ENCODE peak calls at places on chromosomes 16 and 17, in four cellular contexts. H is fibroblast of pulmonary artery, D is BJ, R is foreskin fibroblast. Z is an unnamed sample.

GRCh38 chr17:59754547-59754946 is 47.1 kb downstream of the VMP1 start:
- DNase-seq in R (peak; percentile 89), H (peak; percentile 93), D (peak; percentile 77), Z (peak; percentile 99)

GRCh38 chr16:1466968-1467521 is 7.8 kb downstream of the CLCN7 start:
- DNase-seq in D (no peak), H (no peak), R (no peak), Z (no peak)

GRCh38 chr16:77898671-77899211 is 110.4 kb downstream of the VAT1L start:
- DNase-seq in D (no peak), R (peak; percentile 56), H (peak; percentile 17), Z (peak; percentile 53)

GRCh38 chr17:2023692-2024571 is 1.2 kb downstream of the RTN4RL1 start:
- DNase-seq in H (peak; percentile 64), D (no peak), R (no peak), Z (peak; percentile 25)

GRCh38 chr16:87853411-87854052 is 15.8 kb downstream of the SLC7A5 start:
- DNase-seq in D (peak; percentile 80), R (peak; percentile 84), H (peak; percentile 91), Z (peak; percentile 96)

GRCh38 chr17:61487161-61487654 is 35.0 kb downstream of the TBX4 start:
- DNase-seq in D (no peak), R (no peak), H (no peak), Z (no peak)

GRCh38 chr16:8850279-8850885 is 18.4 kb downstream of the CARHSP1 start:
- DNase-seq in D (peak; percentile 31), H (peak; percentile 93), R (peak; percentile 90), Z (peak; percentile 65)

GRCh38 chr16:66590322-66590721 is 11.1 kb downstream of the CMTM2 start:
- DNase-seq in D (no peak), H (no peak), R (no peak), Z (no peak)

GRCh38 chr17:29084476-29085148 is 41.7 kb downstream of the PIPOX start:
- DNase-seq in H (no peak), D (no peak), R (peak; percentile 17), Z (peak; percentile 44)

GRCh38 chr17:8649157-8650118 is 18.9 kb upstream of the MYH10 start:
- DNase-seq in H (peak; percentile 97), D (peak; percentile 98), R (peak; percentile 78), Z (peak; percentile 61)

GRCh38 chr17:17849147-17849820 is 12.5 kb upstream of the SREBF1 start:
- DNase-seq in R (peak; percentile 68), D (no peak), H (peak; percentile 41), Z (peak; percentile 52)

GRCh38 chr17:58329035-58329807 is 626 bp upstream of the TSPOAP1 start:
- DNase-seq in R (no peak), H (no peak), D (no peak), Z (no peak)

GRCh38 chr17:76432712-76433336 is 20.1 kb downstream of the UBE2O start:
- DNase-seq in R (no peak), H (peak; percentile 32), D (no peak), Z (no peak)

GRCh38 chr16:71214771-71215381 is 15.6 kb downstream of the HYDIN start:
- DNase-seq in D (no peak), R (no peak), H (peak; percentile 8), Z (no peak)

GRCh38 chr17:4427505-4427904 is 6.2 kb upstream of the SPNS3 start:
- DNase-seq in H (no peak), R (no peak), D (no peak), Z (no peak)

GRCh38 chr16:10578474-10579316 is 1.7 kb downstream of the EMP2 start:
- DNase-seq in H (no peak), D (no peak), R (no peak), Z (no peak)

DNA sequence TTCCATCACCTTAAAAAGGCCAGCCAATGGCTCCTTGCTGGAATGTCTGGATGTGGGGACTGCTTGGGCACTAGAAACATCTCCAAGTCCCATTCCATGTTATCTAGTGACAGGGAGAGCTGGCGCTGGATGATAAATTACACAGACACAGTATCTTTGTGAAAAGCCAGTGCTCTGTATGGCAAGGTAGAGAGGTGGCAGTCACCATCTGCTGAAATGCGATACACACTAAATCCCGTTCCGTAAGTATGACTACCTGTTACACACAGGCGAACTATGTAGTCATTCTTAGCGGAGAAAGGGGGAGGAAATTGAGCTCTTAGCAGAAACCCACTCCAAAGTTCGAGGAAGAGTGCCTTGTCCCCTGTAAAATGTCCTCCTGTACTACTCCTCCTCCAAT is 81.0 kb upstream of the MYOCD start:
- DNase-seq in D (no peak), H (no peak), R (no peak), Z (no peak)
- H3K4me3 ChIP-seq in D (no peak overlapping the region), H (no peak overlapping the region), R (no peak overlapping the region), Z (no peak overlapping the region)

GRCh38 chr16:83392743-83393142 is 415.0 kb upstream of the HSBP1 start:
- DNase-seq in H (no peak), D (no peak), R (no peak), Z (no peak)

GRCh38 chr16:83390759-83391158 is 417.0 kb upstream of the HSBP1 start:
- DNase-seq in H (no peak), D (no peak), R (no peak), Z (no peak)

GRCh38 chr16:83397601-83398000 is 410.2 kb upstream of the HSBP1 start:
- DNase-seq in D (no peak), H (peak; percentile 2), R (no peak), Z (no peak)

GRCh38 chr16:83389751-83390150 is 418.0 kb upstream of the HSBP1 start:
- DNase-seq in H (peak; percentile 3), D (no peak), R (no peak), Z (no peak)

DNA sequence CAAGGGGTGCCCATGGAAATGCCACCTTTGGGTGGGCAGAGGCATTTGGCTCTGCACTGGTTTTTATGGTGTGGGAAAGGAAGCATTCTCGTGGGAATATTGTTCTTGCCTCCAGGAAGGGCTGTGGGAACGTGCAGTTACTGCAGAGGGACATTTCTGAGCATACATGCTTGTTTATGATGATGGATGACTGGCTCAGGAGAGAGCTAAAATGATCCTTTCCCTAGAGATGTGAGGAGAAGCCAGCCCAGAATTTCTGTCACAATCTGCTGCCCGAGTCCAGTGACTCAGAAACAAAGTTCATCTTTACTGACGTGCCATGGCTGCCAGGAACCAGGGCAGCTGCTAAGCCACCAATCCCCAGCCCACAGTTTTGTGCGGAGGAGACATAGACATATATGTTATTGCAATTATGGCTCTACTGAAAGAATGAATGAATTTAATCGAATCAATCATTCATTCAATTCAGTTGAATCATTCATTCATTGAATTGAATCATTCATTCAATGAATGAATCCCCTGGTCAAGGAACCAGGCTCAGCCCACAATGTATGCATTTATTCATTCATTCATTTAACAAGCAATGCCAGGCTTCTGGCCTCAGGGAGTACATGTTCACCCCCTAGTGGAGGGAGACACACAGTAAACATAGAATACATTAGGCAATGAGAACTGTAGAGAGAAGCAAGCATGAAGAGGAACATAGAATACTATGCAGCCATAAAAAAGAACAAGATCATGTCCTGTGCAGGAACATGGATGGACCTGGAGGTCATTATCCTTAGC is 414.4 kb upstream of the HSBP1 start:
- DNase-seq in R (peak; percentile 19), D (no peak), H (peak; percentile 39), Z (no peak)
- TF ChIP-seq CTCF in R (no peak), D (peak; percentile 6), H (peak; percentile 45), Z (peak; percentile 22)

DNA sequence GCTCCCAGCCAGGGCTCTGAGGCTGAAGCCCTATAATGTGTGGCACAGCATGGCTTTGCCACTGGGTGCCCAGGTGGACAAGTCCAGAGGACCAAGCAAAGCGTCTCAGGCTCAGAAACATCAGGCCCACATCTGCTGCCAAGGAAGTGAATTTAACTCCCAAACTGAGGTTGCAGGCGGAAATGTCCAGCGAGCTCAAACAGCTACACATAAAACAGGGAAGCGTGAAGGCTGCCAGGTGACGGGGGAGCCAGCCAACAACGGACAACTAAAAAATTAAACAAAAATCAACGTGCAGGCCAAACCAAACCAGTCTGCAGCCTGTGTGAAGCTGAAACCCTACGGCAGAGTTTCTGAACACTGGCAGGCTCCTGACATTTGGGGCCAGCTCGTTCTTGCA is 2.5 kb downstream of the TK1 start:
- DNase-seq in R (no peak), H (no peak), D (no peak), Z (no peak)
- H3K4me3 ChIP-seq in R (no peak overlapping the region), H (no peak overlapping the region), D (no peak overlapping the region), Z (no peak overlapping the region)

GRCh38 chr17:38667099-38667786 is 7.5 kb downstream of the EPOP start:
- DNase-seq in R (peak; percentile 45), H (peak; percentile 81), D (no peak), Z (peak; percentile 68)

GRCh38 chr17:38663964-38664644 is 10.7 kb downstream of the EPOP start:
- DNase-seq in H (no peak), D (no peak), R (no peak), Z (no peak)

GRCh38 chr17:38669520-38669919 is 5.2 kb downstream of the EPOP start:
- DNase-seq in H (no peak), D (no peak), R (no peak), Z (no peak)

GRCh38 chr17:38671939-38672720 is 2.6 kb downstream of the EPOP start:
- DNase-seq in D (no peak), R (no peak), H (no peak), Z (no peak)

GRCh38 chr17:38667787-38668122 is 7.0 kb downstream of the EPOP start:
- DNase-seq in H (no peak), D (no peak), R (no peak), Z (no peak)
- TF ChIP-seq CTCF in H (no peak), D (no peak), R (no peak), Z (no peak)

DNA sequence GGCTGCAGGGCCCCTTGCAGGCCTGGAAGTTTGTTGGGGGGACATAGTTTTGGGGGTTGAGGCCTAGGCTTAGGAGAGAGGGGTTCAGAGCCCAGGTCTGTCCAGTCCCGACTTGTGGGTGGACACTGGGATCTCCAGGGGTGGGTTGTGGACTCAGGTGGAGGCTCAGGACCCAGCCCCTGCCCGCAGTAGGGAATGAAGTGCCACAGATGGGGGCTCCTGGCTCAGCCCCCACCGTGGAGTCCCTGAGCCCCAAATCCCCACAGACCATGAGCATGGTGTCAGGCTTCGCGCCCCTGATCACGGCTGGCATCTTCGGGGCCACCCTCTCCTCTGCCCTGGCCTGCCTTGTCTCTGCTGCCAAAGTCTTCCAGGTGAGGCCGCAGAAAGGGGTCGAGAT is 14.3 kb downstream of the SLC12A3 start:
- DNase-seq in R (no peak), D (no peak), H (no peak), Z (no peak)
- H3K4me3 ChIP-seq in R (no peak overlapping the region), D (no peak overlapping the region), H (no peak overlapping the region), Z (no peak overlapping the region)

DNA sequence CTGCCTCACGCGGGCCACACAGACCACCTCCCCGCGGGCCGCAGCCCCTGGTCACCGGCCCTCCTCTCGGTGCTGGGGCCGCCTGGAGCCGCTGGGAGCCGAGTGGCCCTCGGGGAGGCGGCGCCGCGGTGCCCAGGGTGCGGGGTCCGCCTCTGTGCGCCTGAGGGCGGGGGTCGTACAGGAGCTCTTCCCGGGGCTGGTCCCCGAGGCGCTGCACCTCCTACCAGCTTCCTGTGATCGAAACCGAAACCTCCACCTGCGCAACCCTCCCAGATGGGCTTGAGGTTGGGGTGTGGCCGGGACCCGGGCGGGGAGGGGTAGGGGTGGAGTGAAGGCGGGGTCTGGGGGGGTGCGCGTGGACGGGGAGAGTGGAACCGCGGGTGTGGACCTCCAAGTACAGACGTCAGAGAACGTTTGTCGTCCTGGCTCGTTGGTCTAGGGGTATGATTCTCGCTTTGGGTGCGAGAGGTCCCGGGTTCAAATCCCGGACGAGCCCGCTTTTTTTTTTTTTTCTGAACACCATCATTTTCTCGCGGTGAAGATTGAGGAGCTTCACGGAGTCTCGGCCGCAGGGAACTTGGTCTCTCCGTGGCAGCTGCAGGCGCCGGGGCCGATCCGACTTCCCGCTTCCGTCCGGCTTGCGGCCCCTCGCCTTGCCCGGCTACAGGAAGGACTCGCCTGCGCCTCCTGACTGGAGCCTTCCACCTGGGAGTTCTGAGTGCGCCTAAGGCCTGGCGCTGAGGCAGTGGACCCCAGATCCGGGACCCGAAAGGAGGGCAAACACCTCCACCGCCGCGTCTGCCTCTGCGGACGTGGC is 23.9 kb downstream of the ZNF213 start:
- DNase-seq in R (peak; percentile 67), D (no peak), H (peak; percentile 83), Z (peak; percentile 88)
- TF ChIP-seq CTCF in R (no peak), D (no peak), H (no peak), Z (no peak)

Z was measured in astrocyte of the spinal cord.